ENCODE peak calls at places on chromosomes 3 and 15, in seven cellular contexts. B is uterus; C is NCI-H2029; A is fibroblast of lung; X is stimulated activated CD4-positive, alpha-beta T cell treated with anti-CD3 and anti-CD28 coated beads, Interleukin-4, amount 100 ng/mL, for 48 hours; R is IMR-90; Q is astrocyte of the spinal cord. U is an unnamed sample.

GRCh38 chr15:58572521-58572920 is 140.7 kb downstream of the LIPC start:
- DNase-seq in B (no peak), C (no peak), A (no peak), X (no peak), R (no peak), Q (no peak), U (no peak)

GRCh38 chr3:151592287-151592686 is 131.4 kb upstream of the IGSF10 start:
- DNase-seq in B (no peak), C (no peak), A (no peak), X (no peak), R (no peak), Q (no peak), U (no peak)

GRCh38 chr15:31238906-31239305 is 87.7 kb upstream of the KLF13 start:
- DNase-seq in B (no peak), C (no peak), A (no peak), X (no peak), R (no peak), Q (no peak), U (no peak)

GRCh38 chr3:141740349-141740748 is 2.3 kb downstream of the RNF7 start:
- DNase-seq in B (no peak), C (no peak), A (no peak), X (no peak), R (no peak), Q (no peak), U (no peak)

GRCh38 chr3:37402351-37402750 is 228.0 kb upstream of the LRRFIP2 start:
- DNase-seq in B (no peak), C (no peak), A (no peak), X (no peak), R (no peak), Q (no peak), U (no peak)

GRCh38 chr3:155102329-155102728 is 22.2 kb downstream of the MME start:
- DNase-seq in B (no peak), C (no peak), A (peak), X (no peak), R (peak), Q (peak), U (no peak)

GRCh38 chr15:77118787-77119410 is 48.0 kb upstream of the TSPAN3 start:
- DNase-seq in B (no peak), C (peak), A (peak), X (peak), R (peak), Q (peak), U (no peak)

GRCh38 chr15:63056843-63057242 is 14.3 kb downstream of the TPM1 start:
- DNase-seq in B (peak), C (no peak), A (peak), X (no peak), R (peak), Q (peak), U (no peak)

GRCh38 chr3:184884359-184885017 is 72.5 kb downstream of the VPS8 start:
- DNase-seq in B (no peak), C (no peak), A (no peak), X (no peak), R (no peak), Q (no peak), U (no peak)

GRCh38 chr15:35305031-35305555 is 220.0 kb upstream of the NANOGP8 start:
- DNase-seq in B (no peak), C (no peak), A (peak), X (no peak), R (no peak), Q (peak), U (no peak)

GRCh38 chr3:143168518-143169192 is 49.1 kb downstream of the CHST2 start:
- DNase-seq in B (no peak), C (no peak), A (peak), X (no peak), R (peak), Q (no peak), U (no peak)

GRCh38 chr3:124298951-124299350 is 307.0 kb upstream of the ROPN1 start:
- DNase-seq in B (no peak), C (no peak), A (no peak), X (no peak), R (no peak), Q (no peak), U (no peak)

U was measured in NCI-H1092.